ENCODE peak calls at places on chromosome 13, in seven cellular contexts. One of them, this sample, is unnamed.

GRCh38 chr13:98650376-98651107 is 73.6 kb upstream of the STK24 start:
- DNase-seq in HFFc6: no peak
- DNase-seq in Peyer's patch: peak
- DNase-seq in endothelial cell of umbilical vein: no peak
- DNase-seq in omental fat pad: no peak
- DNase-seq in WTC11: no peak
- DNase-seq in keratinocyte: no peak
- DNase-seq in this sample: no peak

GRCh38 chr13:112732679-112733078 is 42.8 kb downstream of the ATP11A start:
- DNase-seq in HFFc6: no peak
- DNase-seq in Peyer's patch: no peak
- DNase-seq in endothelial cell of umbilical vein: no peak
- DNase-seq in omental fat pad: no peak
- DNase-seq in WTC11: no peak
- DNase-seq in keratinocyte: no peak
- DNase-seq in this sample: no peak

GRCh38 chr13:79631260-79631659 is 150.3 kb downstream of the NDFIP2 start:
- DNase-seq in HFFc6: peak
- DNase-seq in Peyer's patch: no peak
- DNase-seq in endothelial cell of umbilical vein: peak
- DNase-seq in omental fat pad: no peak
- DNase-seq in WTC11: no peak
- DNase-seq in keratinocyte: peak
- DNase-seq in this sample: peak

GRCh38 chr13:41244555-41244954 is 18.8 kb downstream of the MTRF1 start:
- DNase-seq in HFFc6: no peak
- DNase-seq in Peyer's patch: no peak
- DNase-seq in endothelial cell of umbilical vein: no peak
- DNase-seq in omental fat pad: no peak
- DNase-seq in WTC11: no peak
- DNase-seq in keratinocyte: no peak
- DNase-seq in this sample: no peak

GRCh38 chr13:38952827-38953226 is 37.8 kb downstream of the STOML3 start:
- DNase-seq in HFFc6: no peak
- DNase-seq in Peyer's patch: no peak
- DNase-seq in endothelial cell of umbilical vein: no peak
- DNase-seq in omental fat pad: no peak
- DNase-seq in WTC11: no peak
- DNase-seq in keratinocyte: no peak
- DNase-seq in this sample: no peak

GRCh38 chr13:42876810-42877550 is 95.6 kb downstream of the FAM216B start:
- DNase-seq in HFFc6: peak
- DNase-seq in Peyer's patch: no peak
- DNase-seq in endothelial cell of umbilical vein: no peak
- DNase-seq in omental fat pad: no peak
- DNase-seq in WTC11: no peak
- DNase-seq in keratinocyte: no peak
- DNase-seq in this sample: no peak

GRCh38 chr13:106063591-106064308 is 471.7 kb downstream of the EFNB2 start:
- DNase-seq in HFFc6: peak
- DNase-seq in Peyer's patch: no peak
- DNase-seq in endothelial cell of umbilical vein: no peak
- DNase-seq in omental fat pad: no peak
- DNase-seq in WTC11: no peak
- DNase-seq in keratinocyte: peak
- DNase-seq in this sample: peak

GRCh38 chr13:33446821-33447481 is 161.4 kb upstream of the STARD13 start:
- DNase-seq in HFFc6: peak
- DNase-seq in Peyer's patch: no peak
- DNase-seq in endothelial cell of umbilical vein: no peak
- DNase-seq in omental fat pad: no peak
- DNase-seq in WTC11: no peak
- DNase-seq in keratinocyte: peak
- DNase-seq in this sample: no peak

GRCh38 chr13:99898421-99898820 is 73.1 kb downstream of the ZIC5 start:
- DNase-seq in HFFc6: no peak
- DNase-seq in Peyer's patch: no peak
- DNase-seq in endothelial cell of umbilical vein: no peak
- DNase-seq in omental fat pad: no peak
- DNase-seq in WTC11: no peak
- DNase-seq in keratinocyte: no peak
- DNase-seq in this sample: no peak

GRCh38 chr13:111906816-111907215 is 160.1 kb upstream of the SOX1 start:
- DNase-seq in HFFc6: no peak
- DNase-seq in Peyer's patch: peak
- DNase-seq in endothelial cell of umbilical vein: no peak
- DNase-seq in omental fat pad: no peak
- DNase-seq in WTC11: peak
- DNase-seq in keratinocyte: no peak
- DNase-seq in this sample: no peak

GRCh38 chr13:106532111-106532929 is 3.1 kb downstream of the EFNB2 start:
- DNase-seq in HFFc6: no peak
- DNase-seq in Peyer's patch: no peak
- DNase-seq in endothelial cell of umbilical vein: peak
- DNase-seq in omental fat pad: no peak
- DNase-seq in WTC11: no peak
- DNase-seq in keratinocyte: no peak
- DNase-seq in this sample: no peak

GRCh38 chr13:104809483-104809882 is 1726.0 kb downstream of the EFNB2 start:
- DNase-seq in HFFc6: no peak
- DNase-seq in Peyer's patch: no peak
- DNase-seq in endothelial cell of umbilical vein: no peak
- DNase-seq in omental fat pad: no peak
- DNase-seq in WTC11: no peak
- DNase-seq in keratinocyte: no peak
- DNase-seq in this sample: no peak

GRCh38 chr13:104086759-104087158 is 1020.5 kb upstream of the SLC10A2 start:
- DNase-seq in HFFc6: no peak
- DNase-seq in Peyer's patch: no peak
- DNase-seq in endothelial cell of umbilical vein: no peak
- DNase-seq in omental fat pad: no peak
- DNase-seq in WTC11: no peak
- DNase-seq in keratinocyte: no peak
- DNase-seq in this sample: no peak

GRCh38 chr13:101140936-101141335 is 275.4 kb downstream of the NALCN start:
- DNase-seq in HFFc6: no peak
- DNase-seq in Peyer's patch: no peak
- DNase-seq in endothelial cell of umbilical vein: no peak
- DNase-seq in omental fat pad: no peak
- DNase-seq in WTC11: no peak
- DNase-seq in keratinocyte: no peak
- DNase-seq in this sample: no peak

GRCh38 chr13:86608739-86609138 is 809.5 kb upstream of the SLITRK6 start:
- DNase-seq in HFFc6: no peak
- DNase-seq in Peyer's patch: no peak
- DNase-seq in endothelial cell of umbilical vein: no peak
- DNase-seq in omental fat pad: no peak
- DNase-seq in WTC11: no peak
- DNase-seq in keratinocyte: no peak
- DNase-seq in this sample: no peak

GRCh38 chr13:19587635-19588300 is 26.4 kb upstream of the TPTE2 start:
- DNase-seq in HFFc6: peak
- DNase-seq in Peyer's patch: no peak
- DNase-seq in endothelial cell of umbilical vein: peak
- DNase-seq in omental fat pad: no peak
- DNase-seq in WTC11: no peak
- DNase-seq in keratinocyte: no peak
- DNase-seq in this sample: peak

GRCh38 chr13:41613984-41614581 is 156.7 kb downstream of the RGCC start:
- DNase-seq in HFFc6: peak
- DNase-seq in Peyer's patch: no peak
- DNase-seq in endothelial cell of umbilical vein: peak
- DNase-seq in omental fat pad: no peak
- DNase-seq in WTC11: no peak
- DNase-seq in keratinocyte: no peak
- DNase-seq in this sample: peak

GRCh38 chr13:75149781-75150180 is 332.2 kb downstream of the TBC1D4 start:
- DNase-seq in HFFc6: no peak
- DNase-seq in Peyer's patch: no peak
- DNase-seq in endothelial cell of umbilical vein: no peak
- DNase-seq in omental fat pad: no peak
- DNase-seq in WTC11: no peak
- DNase-seq in keratinocyte: no peak
- DNase-seq in this sample: no peak

GRCh38 chr13:72985610-72986009 is 73.2 kb upstream of the KLF5 start:
- DNase-seq in HFFc6: no peak
- DNase-seq in Peyer's patch: no peak
- DNase-seq in endothelial cell of umbilical vein: no peak
- DNase-seq in omental fat pad: no peak
- DNase-seq in WTC11: no peak
- DNase-seq in keratinocyte: no peak
- DNase-seq in this sample: no peak

GRCh38 chr13:77300176-77301141 is 26.4 kb downstream of the MYCBP2 start:
- DNase-seq in HFFc6: peak
- DNase-seq in Peyer's patch: peak
- DNase-seq in endothelial cell of umbilical vein: peak
- DNase-seq in omental fat pad: no peak
- DNase-seq in WTC11: no peak
- DNase-seq in keratinocyte: no peak
- DNase-seq in this sample: peak

GRCh38 chr13:97252735-97253134 is 30.6 kb downstream of the MBNL2 start:
- DNase-seq in HFFc6: no peak
- DNase-seq in Peyer's patch: no peak
- DNase-seq in endothelial cell of umbilical vein: no peak
- DNase-seq in omental fat pad: no peak
- DNase-seq in WTC11: no peak
- DNase-seq in keratinocyte: no peak
- DNase-seq in this sample: no peak

GRCh38 chr13:111955412-111955769 is 111.6 kb upstream of the SOX1 start:
- DNase-seq in HFFc6: no peak
- DNase-seq in Peyer's patch: no peak
- DNase-seq in endothelial cell of umbilical vein: no peak
- DNase-seq in omental fat pad: no peak
- DNase-seq in WTC11: no peak
- DNase-seq in keratinocyte: no peak
- DNase-seq in this sample: no peak

GRCh38 chr13:96229356-96229755 is 139.4 kb downstream of the HS6ST3 start:
- DNase-seq in HFFc6: no peak
- DNase-seq in Peyer's patch: no peak
- DNase-seq in endothelial cell of umbilical vein: peak
- DNase-seq in omental fat pad: no peak
- DNase-seq in WTC11: no peak
- DNase-seq in keratinocyte: no peak
- DNase-seq in this sample: no peak
- TF ChIP-seq CTCF in HFFc6: peak
- TF ChIP-seq CTCF in Peyer's patch: no peak
- TF ChIP-seq CTCF in endothelial cell of umbilical vein: peak
- TF ChIP-seq CTCF in omental fat pad: no peak
- TF ChIP-seq CTCF in WTC11: peak
- TF ChIP-seq CTCF in keratinocyte: peak
- TF ChIP-seq CTCF in this sample: peak

DNA sequence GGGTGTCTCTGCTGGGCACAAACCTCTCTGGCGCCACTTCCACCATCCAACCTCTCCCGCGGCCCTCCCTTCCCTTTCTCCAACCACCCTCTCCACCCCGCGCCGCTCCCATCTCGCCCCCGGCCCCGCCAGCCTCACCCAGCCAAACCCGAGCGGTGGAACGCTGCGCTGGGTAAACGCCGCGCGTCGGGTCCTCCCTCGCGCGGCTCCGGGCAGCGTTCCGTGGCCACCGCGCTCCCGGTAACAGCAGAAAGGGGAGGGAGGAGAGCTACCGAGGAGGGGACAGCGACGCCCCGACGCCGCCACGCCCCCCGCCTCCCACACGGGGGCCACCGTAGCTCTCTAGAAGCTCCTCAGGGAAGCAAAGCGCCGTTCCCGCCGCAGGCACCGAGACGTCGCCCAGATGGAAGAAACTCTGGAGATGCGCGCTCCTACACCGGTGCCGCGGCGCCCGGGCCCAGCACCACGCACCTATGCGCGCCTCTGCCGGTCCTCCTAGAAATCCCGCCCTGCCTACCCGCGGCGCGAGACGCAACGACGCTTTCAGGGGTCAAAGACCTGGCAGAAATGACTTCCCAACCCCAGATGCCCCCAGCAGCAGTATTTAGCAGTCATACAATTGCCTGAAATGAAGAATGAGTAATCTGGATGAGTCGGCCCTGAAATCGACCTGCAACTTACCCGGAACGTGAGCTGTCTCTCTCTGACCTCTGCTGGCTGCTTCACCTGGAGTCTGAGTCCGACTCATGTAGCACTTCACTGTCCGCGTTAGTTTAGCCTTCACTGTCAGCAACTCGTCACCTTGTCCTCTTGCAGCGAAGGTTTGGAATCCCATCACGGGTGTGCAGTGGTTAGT is at the start of gene RUBCNL:
- DNase-seq in HFFc6: no peak
- DNase-seq in Peyer's patch: peak
- DNase-seq in endothelial cell of umbilical vein: no peak
- DNase-seq in omental fat pad: no peak
- DNase-seq in WTC11: peak
- DNase-seq in keratinocyte: peak
- DNase-seq in this sample: no peak
- TF ChIP-seq CTCF in HFFc6: no peak
- TF ChIP-seq CTCF in Peyer's patch: no peak
- TF ChIP-seq CTCF in endothelial cell of umbilical vein: no peak
- TF ChIP-seq CTCF in omental fat pad: no peak
- TF ChIP-seq CTCF in WTC11: no peak
- TF ChIP-seq CTCF in keratinocyte: peak
- TF ChIP-seq CTCF in this sample: no peak

DNA sequence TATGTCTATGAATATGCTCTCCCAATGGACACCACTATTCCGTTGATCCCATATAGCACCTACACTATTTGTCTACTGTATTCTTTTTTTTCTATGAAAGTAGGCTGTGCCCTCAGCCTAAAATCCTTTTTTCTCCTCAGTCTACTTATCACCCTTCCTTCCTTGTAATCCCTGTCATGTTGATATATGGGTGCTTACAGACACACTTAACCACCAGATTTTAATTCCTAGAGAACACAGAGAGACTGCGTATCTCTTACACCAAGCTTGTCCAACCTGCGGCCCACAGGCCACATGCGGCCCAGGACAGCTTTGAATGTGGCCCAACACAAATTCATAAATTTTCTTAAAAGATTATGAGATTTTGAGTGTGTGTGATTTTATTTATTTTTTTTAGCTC is 101.1 kb downstream of the ZAR1L start:
- DNase-seq in HFFc6: no peak
- DNase-seq in Peyer's patch: no peak
- DNase-seq in endothelial cell of umbilical vein: no peak
- DNase-seq in omental fat pad: no peak
- DNase-seq in WTC11: no peak
- DNase-seq in keratinocyte: no peak
- DNase-seq in this sample: no peak
- TF ChIP-seq CTCF in HFFc6: no peak
- TF ChIP-seq CTCF in Peyer's patch: no peak
- TF ChIP-seq CTCF in endothelial cell of umbilical vein: no peak
- TF ChIP-seq CTCF in omental fat pad: no peak
- TF ChIP-seq CTCF in WTC11: no peak
- TF ChIP-seq CTCF in keratinocyte: no peak
- TF ChIP-seq CTCF in this sample: no peak

DNA sequence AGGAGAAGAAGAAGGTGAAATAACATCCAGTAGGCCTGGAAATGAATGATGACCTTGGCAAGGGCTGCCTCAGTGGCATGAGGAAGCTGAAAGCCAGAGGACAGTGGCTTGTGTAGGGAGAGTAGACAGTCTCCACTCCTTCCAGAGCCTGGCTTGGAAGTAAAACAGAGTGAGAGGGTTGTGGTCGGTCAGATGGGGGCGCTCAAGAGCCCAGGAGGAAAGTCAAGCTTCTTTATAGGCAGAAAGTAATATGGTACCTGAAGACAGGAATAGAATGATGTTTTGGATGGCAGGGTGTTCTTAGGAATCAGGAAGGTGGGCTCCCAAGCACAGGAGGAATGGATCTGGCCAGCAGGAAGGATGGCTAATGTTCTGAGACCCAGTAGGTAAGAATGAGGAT is 75.1 kb upstream of the TSC22D1 start:
- DNase-seq in HFFc6: no peak
- DNase-seq in Peyer's patch: no peak
- DNase-seq in endothelial cell of umbilical vein: no peak
- DNase-seq in omental fat pad: no peak
- DNase-seq in WTC11: no peak
- DNase-seq in keratinocyte: no peak
- DNase-seq in this sample: no peak
- TF ChIP-seq CTCF in HFFc6: no peak
- TF ChIP-seq CTCF in Peyer's patch: no peak
- TF ChIP-seq CTCF in endothelial cell of umbilical vein: no peak
- TF ChIP-seq CTCF in omental fat pad: no peak
- TF ChIP-seq CTCF in WTC11: no peak
- TF ChIP-seq CTCF in keratinocyte: no peak
- TF ChIP-seq CTCF in this sample: no peak